ENCODE peak calls at places on chromosomes 4 and X, in seven cellular contexts. R is psoas muscle; I is lung; C is heart right ventricle; Y is A549; V is DND-41; Z is CD4-positive, CD25-positive, alpha-beta regulatory T cell. N is an unnamed sample. For H3K9me3, the result is how much of the 10 kb centered on the place peaks cover.

GRCh38 chr4:158778065-158778711 is 9.4 kb downstream of the FNIP2 start:
- ATAC-seq in I (no peak), Z (peak), V (no peak), C (no peak), Y (no peak), R (no peak), N (no peak)

GRCh38 chrX:15436220-15436619 is 52.0 kb upstream of the VEGFD start:
- ATAC-seq in R (no peak), C (no peak), I (no peak), V (no peak), Y (no peak), Z (no peak), N (peak)

GRCh38 chr4:140557831-140558435 is 10.8 kb downstream of the UCP1 start:
- ATAC-seq in Y (no peak), I (no peak), V (no peak), C (no peak), Z (no peak), R (no peak), N (no peak)

GRCh38 chr4:121597346-121597934 is 99.3 kb downstream of the ANXA5 start:
- ATAC-seq in C (no peak), Z (no peak), Y (no peak), I (no peak), R (no peak), V (peak), N (no peak)

GRCh38 chr4:102823464-102823863 is 3.9 kb downstream of the UBE2D3 start:
- ATAC-seq in V (no peak), Y (no peak), R (no peak), C (no peak), Z (no peak), I (no peak), N (no peak)

GRCh38 chr4:122293374-122294365 is 85.1 kb upstream of the ADAD1 start:
- ATAC-seq in C (no peak), I (no peak), V (no peak), Z (no peak), Y (no peak), R (no peak), N (no peak)

GRCh38 chr4:145736241-145736831 is 56.4 kb downstream of the C4orf51 start:
- ATAC-seq in I (peak), C (peak), Y (no peak), Z (no peak), V (no peak), R (peak), N (peak)

GRCh38 chr4:109432676-109433075 is 939 bp upstream of the SEC24B start:
- ATAC-seq in Z (no peak), Y (no peak), R (no peak), V (no peak), C (no peak), I (no peak), N (no peak)

GRCh38 chr4:57658673-57659072 is 548.5 kb upstream of the IGFBP7 start:
- ATAC-seq in C (no peak), Y (no peak), Z (no peak), V (no peak), I (no peak), R (no peak), N (no peak)

GRCh38 chr4:87717276-87718031 is 67.4 kb downstream of the DMP1 start:
- ATAC-seq in Z (no peak), I (no peak), C (peak), Y (no peak), V (no peak), R (peak), N (peak)

GRCh38 chrX:3549442-3549875 is 164.0 kb downstream of the PRKX start:
- ATAC-seq in Z (no peak), V (no peak), I (no peak), C (peak), R (no peak), Y (peak), N (no peak)

GRCh38 chrX:50088645-50089044 is 112.2 kb downstream of the AKAP4 start:
- ATAC-seq in Z (no peak), Y (no peak), R (no peak), C (no peak), V (no peak), I (no peak), N (no peak)

GRCh38 chr4:11824557-11824956 is 395.9 kb upstream of the HS3ST1 start:
- ATAC-seq in I (no peak), C (no peak), V (no peak), R (no peak), Y (no peak), Z (no peak), N (no peak)

GRCh38 chr4:76498550-76498949 is 63.5 kb downstream of the SHROOM3 start:
- ATAC-seq in I (no peak), C (peak), V (no peak), R (no peak), Y (no peak), Z (no peak), N (no peak)

GRCh38 chrX:41982966-41983365 is 59.6 kb upstream of the CASK start:
- ATAC-seq in Z (no peak), Y (no peak), C (no peak), V (no peak), I (no peak), R (no peak), N (no peak)

GRCh38 chr4:22485751-22486150 is 30.1 kb downstream of the ADGRA3 start:
- ATAC-seq in Z (no peak), I (peak), V (no peak), R (no peak), C (peak), Y (no peak), N (peak)

GRCh38 chrX:103879339-103879738 is 47.3 kb upstream of the RAB9B start:
- ATAC-seq in Y (no peak), V (no peak), I (no peak), C (no peak), Z (no peak), R (no peak), N (no peak)

GRCh38 chrX:124338733-124339514 is 6.5 kb downstream of the TEX13D start:
- ATAC-seq in R (no peak), Z (peak), I (no peak), C (no peak), Y (no peak), V (peak), N (no peak)

GRCh38 chrX:150062292-150063137 is 124.2 kb upstream of the EOLA2 start:
- ATAC-seq in V (peak), Z (no peak), I (no peak), R (peak), C (peak), Y (no peak), N (peak)
- H3K4me3 ChIP-seq in V (no peak), Z (no peak), I (no peak), R (no peak), C (no peak), Y (no peak), N (no peak)

GRCh38 chr4:3797831-3798500 is 31.8 kb downstream of the ADRA2C start:
- ATAC-seq in Z (no peak), C (no peak), Y (no peak), V (no peak), R (no peak), I (no peak), N (no peak)

GRCh38 chr4:3793545-3793944 is 27.4 kb downstream of the ADRA2C start:
- ATAC-seq in I (no peak), Y (no peak), V (no peak), R (no peak), Z (no peak), C (no peak), N (no peak)

GRCh38 chr4:3799496-3799895 is 33.3 kb downstream of the ADRA2C start:
- ATAC-seq in C (no peak), R (no peak), I (no peak), Z (no peak), Y (no peak), V (no peak), N (no peak)

GRCh38 chr4:3800351-3800750 is 34.2 kb downstream of the ADRA2C start:
- ATAC-seq in V (no peak), Z (no peak), R (no peak), I (no peak), C (no peak), Y (no peak), N (no peak)

DNA sequence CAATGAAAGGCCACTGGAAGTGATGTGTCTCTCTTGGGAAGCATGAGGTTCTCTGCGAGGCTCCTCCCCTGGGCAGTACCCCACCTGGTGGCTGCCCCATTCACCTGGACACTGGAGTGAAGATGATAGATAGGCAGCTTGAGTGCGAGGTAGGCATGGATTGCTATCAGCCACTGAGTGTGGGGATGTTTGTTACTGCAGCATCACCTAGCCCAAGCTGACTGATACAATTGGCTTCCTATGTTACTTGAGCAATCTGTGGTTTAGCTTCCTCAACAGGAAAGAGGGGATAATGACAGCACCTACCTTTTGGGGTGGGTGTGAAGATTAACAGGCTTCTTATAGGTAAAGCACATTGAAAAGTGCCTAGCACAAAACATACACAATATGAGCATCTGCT is 30.8 kb downstream of the ADRA2C start:
- ATAC-seq in Z (no peak), I (no peak), V (no peak), C (no peak), Y (no peak), R (no peak), N (no peak)
- H3K27ac ChIP-seq in Z (no peak), I (no peak), V (no peak), C (no peak), Y (no peak), R (no peak), N (no peak)

GRCh38 chrX:148555101-148555500 is 54.7 kb downstream of the AFF2 start:
- ATAC-seq in Y (no peak), I (no peak), C (no peak), R (no peak), V (no peak), Z (no peak), N (no peak)
- H3K9me3 ChIP-seq in Y (under half), I (under half), C (under half), R (under half), V (under half), Z (under half), N (under half)

GRCh38 chrX:28591542-28591941 is 4.3 kb downstream of the IL1RAPL1 start:
- ATAC-seq in Z (no peak), C (no peak), V (no peak), R (no peak), I (no peak), Y (no peak), N (no peak)
- H3K4me3 ChIP-seq in Z (no peak), C (no peak), V (no peak), R (no peak), I (no peak), Y (no peak), N (no peak)

DNA sequence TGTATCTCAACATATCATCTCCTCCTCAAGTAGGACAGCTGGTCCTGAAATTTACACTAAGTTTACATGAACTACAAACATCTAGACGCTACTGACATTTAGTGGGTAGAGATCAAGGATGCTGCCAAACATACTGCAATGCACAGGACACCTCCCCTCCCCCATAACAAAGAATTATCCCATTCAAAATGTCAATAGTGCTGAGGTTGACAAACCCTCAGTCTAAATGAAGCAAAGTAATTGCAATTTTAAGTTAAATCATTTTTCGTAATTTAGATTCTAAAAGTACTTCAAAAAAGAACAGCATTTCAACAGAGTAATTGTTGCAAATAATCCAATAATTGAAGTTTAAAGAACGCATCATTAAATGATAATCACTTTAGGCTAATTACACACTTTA is 1.2 kb downstream of the PRMT9 start:
- ATAC-seq in C (no peak), I (no peak), Y (no peak), R (no peak), V (no peak), Z (no peak), N (no peak)
- H3K27ac ChIP-seq in C (peak), I (no peak), Y (peak), R (peak), V (no peak), Z (peak), N (peak)

DNA sequence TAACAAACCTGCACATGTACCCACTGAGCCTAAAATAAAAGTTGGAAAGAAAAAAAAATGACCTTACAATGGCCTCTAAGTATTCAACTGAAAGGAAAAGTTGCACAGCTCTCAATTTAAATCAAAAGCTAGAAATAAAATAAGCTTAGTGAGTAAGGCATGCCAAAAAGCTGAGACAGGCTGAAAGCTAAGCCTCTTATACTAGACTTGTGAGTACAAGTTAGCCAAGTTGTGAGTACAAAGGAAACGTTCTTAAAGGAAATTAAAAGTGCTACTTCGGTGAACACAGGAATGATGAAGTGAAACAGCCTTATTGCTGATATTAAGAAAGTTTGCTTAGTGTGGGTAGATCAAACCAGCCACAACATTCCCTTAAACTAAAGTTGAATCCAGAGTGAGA is 707.9 kb upstream of the PITX2 start:
- ATAC-seq in Y (no peak), Z (no peak), I (no peak), R (no peak), C (no peak), V (no peak), N (no peak)
- H3K9me3 ChIP-seq in Y (under half), Z (under half), I (under half), R (under half), C (under half), V (under half), N (under half)

GRCh38 chr4:16900325-16900724 is 1.9 kb upstream of the LDB2 start:
- ATAC-seq in C (no peak), I (no peak), Z (no peak), V (no peak), R (no peak), Y (no peak), N (no peak)

GRCh38 chr4:16897351-16897750 is 1.1 kb downstream of the LDB2 start:
- ATAC-seq in I (no peak), C (no peak), Y (no peak), R (no peak), Z (no peak), V (no peak), N (no peak)

GRCh38 chr4:16897991-16898827 is at the start of gene LDB2:
- ATAC-seq in C (peak), Z (no peak), Y (no peak), V (peak), I (peak), R (peak), N (peak)

GRCh38 chr4:16894406-16894805 is 4.0 kb downstream of the LDB2 start:
- ATAC-seq in Y (no peak), Z (no peak), R (no peak), C (no peak), I (no peak), V (no peak), N (no peak)

DNA sequence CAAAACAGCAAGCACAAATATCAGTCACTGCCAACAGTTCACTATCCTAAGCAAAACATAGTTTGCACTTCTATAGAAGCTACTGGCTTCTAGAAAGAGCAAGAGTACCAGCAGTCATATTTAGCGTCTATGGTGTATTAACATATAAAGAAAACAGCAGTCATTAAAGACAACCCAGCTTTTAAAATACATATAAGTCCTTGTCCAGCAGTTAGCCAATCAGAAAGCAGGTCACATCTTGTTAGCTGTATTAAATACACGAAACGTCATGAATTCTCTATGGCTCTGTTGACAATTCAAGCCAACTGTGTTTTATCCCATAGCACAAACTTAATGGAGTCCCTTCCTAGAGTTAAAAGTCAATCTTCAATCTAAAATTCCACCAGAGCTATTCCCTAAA is 1.6 kb downstream of the LDB2 start:
- ATAC-seq in C (peak), I (no peak), R (no peak), Z (no peak), Y (no peak), V (no peak), N (no peak)
- H3K4me3 ChIP-seq in C (peak), I (no peak), R (peak), Z (no peak), Y (no peak), V (no peak), N (peak)

DNA sequence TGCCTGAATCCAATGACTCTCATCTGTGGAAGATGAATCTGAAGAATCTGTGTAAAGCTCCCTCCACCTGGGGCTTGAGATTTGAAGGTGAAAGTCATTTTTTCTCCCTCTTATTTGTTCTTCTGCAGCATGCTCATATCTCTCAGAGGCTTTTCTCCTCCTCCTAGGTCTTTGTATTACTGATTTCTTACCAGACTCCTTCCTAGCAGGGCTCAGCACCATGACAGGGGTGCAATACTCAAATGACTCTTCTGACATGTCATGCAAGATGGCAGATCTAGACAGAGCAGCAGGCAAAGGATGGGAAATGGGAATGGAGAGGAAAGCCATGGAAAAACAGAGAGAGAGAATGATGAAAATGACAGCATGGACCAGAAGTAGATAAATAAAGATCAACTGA is 118.3 kb downstream of the TMA16 start:
- ATAC-seq in V (no peak), R (no peak), C (no peak), I (no peak), Y (no peak), Z (no peak), N (no peak)
- H3K27ac ChIP-seq in V (no peak), R (no peak), C (no peak), I (no peak), Y (no peak), Z (no peak), N (no peak)

DNA sequence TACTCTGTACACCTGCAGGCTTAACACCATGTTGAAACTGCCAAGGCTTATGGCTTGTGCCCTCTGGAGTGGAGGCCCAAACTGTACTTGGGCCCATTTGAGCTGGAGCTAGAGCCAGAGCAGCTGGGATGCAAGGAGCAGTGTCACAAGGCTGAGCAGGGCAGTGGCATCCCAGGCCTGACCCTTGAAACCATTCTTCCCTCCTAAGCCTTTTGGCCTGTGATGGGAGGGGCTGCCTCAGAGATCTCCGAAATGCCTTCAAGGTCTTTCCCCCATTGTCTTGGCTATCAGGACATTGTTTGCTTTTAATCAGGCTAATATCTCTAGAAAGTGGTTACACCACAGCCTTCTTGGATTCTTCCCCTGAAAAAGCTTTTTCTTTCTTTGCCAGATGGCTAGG is 10.9 kb upstream of the PNMA5 start:
- ATAC-seq in I (no peak), Y (no peak), C (no peak), V (no peak), R (no peak), Z (no peak), N (no peak)
- H3K9me3 ChIP-seq in I (under half), Y (under half), C (under half), V (under half), R (under half), Z (under half), N (under half)